ENCODE peak calls at places on chromosomes 13 and 19, in four cellular contexts. Z, R, U and X are unnamed samples. For H3K4me1, the result is how much of the 10 kb centered on the place peaks cover.

GRCh38 chr19:29620931-29621351 is 14.9 kb downstream of the POP4 start:
- DNase-seq in Z (no peak), R (peak), U (no peak), X (peak)

GRCh38 chr19:49883094-49883493 is 5.6 kb downstream of the TBC1D17 start:
- DNase-seq in Z (no peak), R (no peak), U (no peak), X (no peak)

GRCh38 chr13:113499936-113500335 is 9.4 kb upstream of the DCUN1D2 start:
- DNase-seq in Z (no peak), R (no peak), U (no peak), X (no peak)

GRCh38 chr13:21674271-21675009 is 3.6 kb downstream of the FGF9 start:
- DNase-seq in Z (no peak), R (no peak), U (no peak), X (peak)

GRCh38 chr13:40077396-40078027 is 422.1 kb downstream of the COG6 start:
- DNase-seq in Z (no peak), R (no peak), U (no peak), X (no peak)

GRCh38 chr19:52442179-52442578 is 11.2 kb upstream of the ZNF578 start:
- DNase-seq in Z (no peak), R (no peak), U (no peak), X (no peak)

GRCh38 chr19:19539738-19540703 is 2.0 kb downstream of the CILP2 start:
- DNase-seq in Z (peak), R (peak), U (no peak), X (peak)

GRCh38 chr19:49442793-49443365 is 1.6 kb upstream of the SLC17A7 start:
- DNase-seq in Z (peak), R (peak), U (peak), X (peak)

GRCh38 chr13:100088648-100089601 is at the start of gene PCCA:
- DNase-seq in Z (peak), R (peak), U (peak), X (peak)

GRCh38 chr19:40367577-40368434 is 19.3 kb downstream of the PLD3 start:
- DNase-seq in Z (no peak), R (no peak), U (no peak), X (no peak)

GRCh38 chr13:97512732-97513131 is 78.8 kb downstream of the RAP2A start:
- DNase-seq in Z (no peak), R (no peak), U (no peak), X (no peak)

GRCh38 chr13:40682449-40683240 is 16.2 kb upstream of the FOXO1 start:
- DNase-seq in Z (peak), R (no peak), U (no peak), X (no peak)

DNA sequence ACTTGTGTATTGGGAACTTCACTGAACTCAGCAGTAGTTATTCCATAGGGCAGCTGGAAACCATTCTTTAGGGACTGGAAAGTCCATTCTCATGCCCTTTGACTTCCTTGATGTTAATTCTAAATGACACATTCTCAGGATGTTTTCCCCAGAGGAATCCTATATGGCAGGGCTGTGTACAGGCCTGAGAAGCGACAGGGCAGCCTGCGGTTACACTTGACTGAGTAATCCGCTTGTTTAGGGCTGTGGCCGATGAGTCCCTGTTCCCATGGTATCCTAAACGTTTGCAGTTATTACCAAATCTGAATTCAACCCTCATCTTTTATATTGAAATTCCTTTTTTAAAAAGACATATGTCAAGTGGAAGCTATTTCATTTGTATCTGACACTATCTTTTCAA is 83.5 kb downstream of the COL4A2 start:
- DNase-seq in Z (peak), R (no peak), U (no peak), X (no peak)
- H3K4me1 ChIP-seq in Z (under half), R (under half), U (under half), X (under half)

GRCh38 chr13:54733639-54734038 is 1705.0 kb downstream of the OLFM4 start:
- DNase-seq in Z (no peak), R (no peak), U (no peak), X (no peak)
- TF ChIP-seq CTCF in Z (no peak), R (no peak), U (no peak), X (no peak)

DNA sequence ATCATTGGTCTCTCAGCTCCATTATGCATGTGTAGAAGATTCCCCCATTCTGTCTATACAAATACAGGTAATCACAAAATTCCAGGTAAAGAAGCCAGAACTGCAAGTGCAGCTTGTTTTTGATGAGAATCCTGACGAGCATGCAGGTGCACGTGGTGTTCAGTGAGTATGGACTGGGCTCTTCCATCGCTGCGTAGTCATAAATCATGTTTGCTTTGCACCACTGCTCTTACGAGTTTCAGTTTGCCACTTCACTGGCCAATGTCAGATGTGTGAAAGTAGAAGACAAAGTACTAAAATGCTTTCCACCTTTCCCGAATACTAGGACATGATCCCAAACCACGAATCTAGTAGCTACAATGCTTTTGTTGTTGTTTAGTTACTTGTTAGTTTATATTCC is 390.7 kb downstream of the LIG4 start:
- DNase-seq in Z (no peak), R (no peak), U (no peak), X (no peak)
- H3K4me1 ChIP-seq in Z (under half), R (under half), U (under half), X (under half)

GRCh38 chr19:4911786-4912672 is 2.7 kb downstream of the UHRF1 start:
- DNase-seq in Z (peak), R (peak), U (no peak), X (peak)
- TF ChIP-seq CTCF in Z (peak), R (peak), U (peak), X (peak)

GRCh38 chr19:11948646-11949045 is 16.2 kb upstream of the ZNF763 start:
- DNase-seq in Z (no peak), R (no peak), U (no peak), X (no peak)

GRCh38 chr19:11942008-11942842 is 17.3 kb downstream of the ZNF700 start:
- DNase-seq in Z (no peak), R (no peak), U (no peak), X (no peak)

GRCh38 chr19:11949201-11949600 is 15.6 kb upstream of the ZNF763 start:
- DNase-seq in Z (no peak), R (no peak), U (no peak), X (no peak)

GRCh38 chr19:11942843-11943108 is 17.9 kb downstream of the ZNF700 start:
- DNase-seq in Z (no peak), R (no peak), U (no peak), X (no peak)

DNA sequence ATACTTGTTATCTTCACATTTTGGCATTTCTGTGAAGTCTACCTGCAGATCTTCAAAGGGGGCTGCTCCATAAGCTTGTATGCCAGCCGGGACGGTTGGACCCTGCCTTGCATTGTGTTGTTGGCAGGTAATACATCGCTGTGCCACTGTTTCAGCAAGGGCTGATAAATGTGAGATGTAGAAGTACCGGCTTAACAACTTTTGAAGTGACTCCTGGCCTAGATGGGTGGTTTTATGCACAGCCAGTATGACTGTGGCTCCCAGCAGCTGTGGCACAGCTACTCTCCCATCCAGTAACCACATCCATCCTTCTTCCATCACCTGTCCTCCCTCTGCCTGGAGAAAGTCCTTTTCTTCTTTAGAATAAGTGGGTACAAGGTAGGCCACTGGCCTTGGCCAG is 19.7 kb downstream of the ZNF700 start:
- DNase-seq in Z (no peak), R (no peak), U (no peak), X (no peak)
- H3K4me1 ChIP-seq in Z (under half), R (under half), U (under half), X (under half)

DNA sequence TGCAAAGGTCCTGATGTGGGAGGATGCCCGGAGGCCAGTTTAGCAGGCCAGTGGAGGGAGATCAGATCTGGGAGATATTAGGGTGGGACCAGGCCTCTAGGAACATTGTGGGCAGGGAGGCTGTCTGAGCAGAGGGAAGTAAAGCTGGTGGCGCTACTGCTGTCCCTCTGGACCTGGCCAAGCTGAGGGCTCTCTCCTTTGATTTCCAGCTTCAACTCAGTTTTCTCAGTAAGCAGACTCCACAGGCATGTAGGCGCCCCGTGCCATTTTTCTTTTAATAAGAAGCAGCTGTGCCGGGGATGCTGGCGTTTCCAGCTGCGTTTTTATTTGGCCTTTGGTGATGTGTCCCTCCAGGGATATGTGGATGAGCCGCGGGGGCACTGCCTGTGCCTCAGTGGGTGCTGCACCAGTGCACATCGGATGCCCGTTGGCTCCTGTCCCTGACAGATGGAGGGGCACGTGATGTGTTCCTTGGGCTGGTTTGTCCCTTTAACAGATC is 6.7 kb downstream of the DNM2 start:
- DNase-seq in Z (no peak), R (no peak), U (no peak), X (no peak)
- TF ChIP-seq CTCF in Z (no peak), R (no peak), U (no peak), X (no peak)